ENCODE peak calls at places on chromosomes 1 and 21, in eight cellular contexts. J, E, F, R, L, A, Y and Q are unnamed samples.

GRCh38 chr1:198155253-198155652 is 1.5 kb upstream of the NEK7 start:
- DNase-seq in A (no peak), E (no peak), J (no peak), F (no peak), L (no peak), Y (peak), R (no peak), Q (peak)

GRCh38 chr1:151368000-151368744 is 4.3 kb downstream of the SELENBP1 start:
- DNase-seq in R (no peak), Y (no peak), F (no peak), L (no peak), J (no peak), A (no peak), E (no peak), Q (no peak)

GRCh38 chr1:17274186-17275170 is 25.6 kb downstream of the PADI3 start:
- DNase-seq in E (peak), L (peak), Y (peak), A (no peak), F (no peak), R (no peak), J (peak), Q (no peak)

GRCh38 chr21:45460611-45461368 is 55.8 kb downstream of the COL18A1 start:
- DNase-seq in Y (peak), J (no peak), F (no peak), E (peak), L (no peak), A (no peak), R (no peak), Q (no peak)

GRCh38 chr1:231387770-231388669 is 34.1 kb downstream of the EGLN1 start:
- DNase-seq in F (no peak), Y (peak), L (no peak), R (no peak), J (no peak), A (no peak), E (no peak), Q (no peak)

GRCh38 chr1:37509181-37509580 is 5.4 kb downstream of the MEAF6 start:
- DNase-seq in L (no peak), F (no peak), E (peak), A (no peak), R (no peak), J (no peak), Y (no peak), Q (no peak)

GRCh38 chr1:30617161-30617560 is 106.2 kb downstream of the MATN1 start:
- DNase-seq in R (no peak), E (no peak), J (no peak), Y (no peak), F (no peak), L (no peak), A (no peak), Q (no peak)

GRCh38 chr1:40199126-40199525 is 37.9 kb downstream of the RLF start:
- DNase-seq in F (no peak), A (no peak), R (no peak), J (no peak), Y (no peak), E (no peak), L (no peak), Q (no peak)

GRCh38 chr1:60848583-60849188 is 233.7 kb upstream of the NFIA start:
- DNase-seq in F (no peak), A (no peak), L (no peak), R (no peak), J (no peak), Y (no peak), E (peak), Q (peak)

GRCh38 chr21:46057111-46057709 is 40.7 kb upstream of the COL6A2 start:
- DNase-seq in A (no peak), E (no peak), J (no peak), Y (no peak), R (no peak), L (peak), F (no peak), Q (no peak)

GRCh38 chr1:8947127-8947691 is 1.5 kb downstream of the CA6 start:
- DNase-seq in Y (no peak), J (no peak), R (no peak), L (peak), F (no peak), A (no peak), E (no peak), Q (no peak)

GRCh38 chr1:107378602-107379265 is 237.9 kb downstream of the NTNG1 start:
- DNase-seq in Y (no peak), E (peak), R (no peak), J (no peak), L (no peak), F (no peak), A (no peak), Q (no peak)

GRCh38 chr21:34338226-34338625 is 25.6 kb upstream of the KCNE2 start:
- DNase-seq in Y (no peak), J (no peak), A (no peak), R (no peak), F (no peak), E (no peak), L (no peak), Q (no peak)

GRCh38 chr1:226395753-226396152 is 12.1 kb downstream of the PARP1 start:
- DNase-seq in L (no peak), J (no peak), R (no peak), F (no peak), A (no peak), Y (no peak), E (no peak), Q (no peak)

GRCh38 chr1:41400235-41400634 is 39.0 kb downstream of the FOXO6 start:
- DNase-seq in F (no peak), A (no peak), L (no peak), J (no peak), E (no peak), Y (no peak), R (no peak), Q (no peak)

GRCh38 chr1:194865367-194865766 is 1679.0 kb upstream of the B3GALT2 start:
- DNase-seq in A (no peak), L (no peak), R (no peak), J (no peak), F (no peak), E (no peak), Y (no peak), Q (no peak)

GRCh38 chr1:173122958-173123852 is 72.5 kb upstream of the TNFSF18 start:
- DNase-seq in A (no peak), F (no peak), L (no peak), E (peak), Y (peak), J (no peak), R (peak), Q (peak)

GRCh38 chr1:233253231-233254038 is 42.1 kb downstream of the PCNX2 start:
- DNase-seq in R (no peak), E (peak), L (no peak), Y (no peak), J (no peak), A (no peak), F (no peak), Q (no peak)

GRCh38 chr1:65527672-65528071 is 107.2 kb downstream of the LEPR start:
- DNase-seq in L (no peak), Y (peak), R (no peak), F (no peak), J (no peak), E (no peak), A (no peak), Q (no peak)

GRCh38 chr1:21763694-21764419 is 19.1 kb downstream of the USP48 start:
- DNase-seq in J (no peak), F (no peak), A (no peak), R (no peak), E (no peak), L (no peak), Y (no peak), Q (no peak)

GRCh38 chr1:168110896-168111545 is 25.7 kb downstream of the GPR161 start:
- DNase-seq in F (no peak), E (no peak), A (no peak), L (no peak), J (no peak), R (no peak), Y (no peak), Q (no peak)

GRCh38 chr1:35810096-35810860 is 2.5 kb downstream of the AGO4 start:
- DNase-seq in Y (no peak), J (no peak), F (no peak), E (no peak), A (no peak), L (no peak), R (no peak), Q (no peak)

GRCh38 chr1:222892137-222892763 is 77.4 kb downstream of the DISP1 start:
- DNase-seq in R (no peak), L (no peak), A (no peak), J (no peak), Y (peak), E (peak), F (no peak), Q (no peak)

GRCh38 chr1:143698016-143698415 is 273.8 kb downstream of the FAM72C start:
- DNase-seq in E (peak), F (no peak), Y (no peak), A (no peak), R (no peak), L (peak), J (no peak), Q (no peak)